ENCODE peak calls at places on chromosomes 13 and 19, in four cellular contexts. I is WTC11, F is HepG2, X is K562. U is an unnamed sample.

GRCh38 chr19:10991076-10991475 is 30.2 kb downstream of the SMARCA4 start:
- DNase-seq in X (no peak), I (no peak), F (no peak), U (no peak)

GRCh38 chr13:29487466-29488454 is 107.7 kb downstream of the SLC7A1 start:
- DNase-seq in F (peak; percentile 8), I (no peak), X (no peak), U (no peak)

GRCh38 chr13:46039421-46040036 is 13.0 kb downstream of the ZC3H13 start:
- DNase-seq in F (no peak), X (no peak), I (no peak), U (no peak)

GRCh38 chr13:66835040-66835628 is 395.0 kb downstream of the PCDH9 start:
- DNase-seq in X (peak; percentile 8), I (peak; percentile 11), F (peak; percentile 24), U (peak; percentile 100)

GRCh38 chr13:95296326-95296939 is 4.8 kb downstream of the ABCC4 start:
- DNase-seq in F (peak; percentile 56), X (no peak), I (peak; percentile 77), U (peak; percentile 39)

GRCh38 chr19:21498651-21499050 is 6.8 kb upstream of the ZNF429 start:
- DNase-seq in I (no peak), X (no peak), F (no peak), U (no peak)

GRCh38 chr13:32211788-32212187 is 103.4 kb downstream of the ZAR1L start:
- DNase-seq in I (no peak), X (no peak), F (no peak), U (no peak)

GRCh38 chr13:113273856-113274590 is 23.0 kb upstream of the LAMP1 start:
- DNase-seq in I (no peak), X (peak; percentile 23), F (no peak), U (no peak)

GRCh38 chr19:47778954-47779351 is 450 bp downstream of the SELENOW start:
- DNase-seq in F (no peak), I (no peak), X (no peak), U (no peak)

GRCh38 chr19:35040826-35041547 is 534 bp upstream of the HPN start:
- DNase-seq in X (peak; percentile 84), I (peak; percentile 81), F (peak; percentile 96), U (no peak)

GRCh38 chr19:18789883-18790565 is 1.1 kb downstream of the COMP start:
- DNase-seq in I (peak; percentile 76), X (peak; percentile 92), F (no peak), U (peak; percentile 72)

GRCh38 chr19:53872762-53873161 is 5.1 kb downstream of the MYADM start:
- DNase-seq in I (no peak), X (no peak), F (no peak), U (no peak)

GRCh38 chr19:53871448-53871847 is 3.8 kb downstream of the MYADM start:
- DNase-seq in F (no peak), X (no peak), I (no peak), U (no peak)

GRCh38 chr19:53868091-53868891 is 608 bp downstream of the MYADM start:
- DNase-seq in F (peak; percentile 47), I (peak; percentile 58), X (peak; percentile 50), U (no peak)

GRCh38 chr19:53868892-53869804 is 1.5 kb downstream of the MYADM start:
- DNase-seq in I (peak; percentile 85), X (peak; percentile 92), F (peak; percentile 82), U (peak; percentile 77)

GRCh38 chr19:53870485-53870844 is 2.8 kb downstream of the MYADM start:
- DNase-seq in F (no peak), I (no peak), X (no peak), U (no peak)
- TF ChIP-seq SP1 in F (no peak), I (no peak), X (no peak), U (no peak)

DNA sequence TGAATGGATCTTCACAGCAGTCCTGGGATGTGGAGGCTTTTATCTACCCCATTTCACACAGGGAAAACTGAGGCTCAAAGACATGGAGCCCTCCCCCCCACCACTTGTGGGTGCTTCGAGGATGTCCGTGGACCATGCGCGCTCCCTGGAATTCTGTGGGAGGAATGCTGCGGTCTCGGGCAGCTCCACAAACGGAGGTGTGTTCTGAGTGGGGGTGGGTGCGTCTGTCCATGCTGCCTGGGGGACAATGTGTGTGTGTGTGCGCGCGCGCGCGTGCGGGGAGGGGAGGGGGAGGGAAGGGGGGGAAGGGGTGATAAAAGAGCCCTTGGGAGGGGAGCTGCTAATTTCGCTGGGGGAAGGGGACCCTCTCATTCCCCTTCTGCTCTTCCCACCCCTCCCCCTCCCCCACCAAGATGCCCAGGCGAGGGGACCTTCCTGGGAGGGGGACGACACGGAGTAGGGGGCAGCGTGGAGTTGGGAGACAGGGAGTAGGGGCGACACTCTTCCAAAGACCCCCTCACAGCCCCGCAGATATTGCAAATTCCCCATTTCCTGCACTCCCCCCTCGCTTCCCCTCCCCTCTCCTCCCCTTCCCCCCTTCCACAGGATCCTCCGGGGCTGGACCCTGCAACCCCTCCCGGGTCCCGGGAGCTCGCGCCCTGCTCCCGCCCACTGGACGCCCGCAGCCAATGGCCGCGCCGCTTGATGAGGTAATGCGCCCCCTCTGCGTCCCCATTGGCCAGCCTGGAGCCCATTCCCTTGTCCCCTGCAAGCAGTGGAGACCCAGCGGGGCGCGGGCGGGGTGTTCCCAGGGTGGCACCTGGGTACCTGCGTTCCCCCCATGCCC is 18.9 kb upstream of the ZNRF4 start:
- DNase-seq in X (peak; percentile 99), F (no peak), I (peak; percentile 93), U (peak; percentile 99)
- TF ChIP-seq ELF4 in X (no peak), F (no peak), I (no peak), U (no peak)

GRCh38 chr19:49129238-49129583 is 9.9 kb downstream of the PPFIA3 start:
- DNase-seq in F (no peak), I (peak; percentile 74), X (peak; percentile 80), U (no peak)
- TF ChIP-seq SP1 in F (no peak), I (no peak), X (peak; percentile 69), U (no peak)

GRCh38 chr13:26678330-26678729 is 82.3 kb downstream of the GPR12 start:
- DNase-seq in F (no peak), X (no peak), I (no peak), U (no peak)

GRCh38 chr13:26679411-26679810 is 81.2 kb downstream of the GPR12 start:
- DNase-seq in I (no peak), X (no peak), F (no peak), U (no peak)

GRCh38 chr13:26681036-26681435 is 79.5 kb downstream of the GPR12 start:
- DNase-seq in I (no peak), F (no peak), X (no peak), U (no peak)

GRCh38 chr13:26679945-26680516 is 80.6 kb downstream of the GPR12 start:
- DNase-seq in F (no peak), X (no peak), I (peak; percentile 38), U (no peak)

DNA sequence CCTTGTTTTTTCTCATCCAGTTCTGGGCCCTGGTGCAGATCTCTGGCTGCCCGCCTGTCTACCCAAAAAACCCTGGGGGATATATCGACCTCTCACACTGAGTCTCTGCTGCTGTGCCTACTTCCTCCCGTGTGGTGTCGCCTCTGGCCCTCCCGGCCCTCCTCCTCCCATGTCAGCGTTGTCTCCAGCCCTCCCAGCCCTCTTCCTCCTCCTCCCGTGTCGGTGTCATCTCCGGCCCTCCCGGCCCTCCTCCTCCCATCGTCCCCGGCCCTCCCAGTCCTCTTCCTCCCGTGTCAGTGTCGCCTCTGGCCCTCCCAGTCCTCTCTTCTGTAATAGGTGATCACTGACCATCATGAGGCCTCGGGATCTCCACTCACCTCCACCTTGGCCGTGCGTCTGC is 81.8 kb downstream of the GPR12 start:
- DNase-seq in F (no peak), X (no peak), I (peak; percentile 20), U (no peak)
- TF ChIP-seq ELF4 in F (no peak), X (no peak), I (no peak), U (no peak)

GRCh38 chr13:42996584-42996983 is 4.5 kb upstream of the EPSTI1 start:
- DNase-seq in I (no peak), X (no peak), F (peak; percentile 9), U (no peak)
- TF ChIP-seq SP1 in I (no peak), X (no peak), F (no peak), U (no peak)

DNA sequence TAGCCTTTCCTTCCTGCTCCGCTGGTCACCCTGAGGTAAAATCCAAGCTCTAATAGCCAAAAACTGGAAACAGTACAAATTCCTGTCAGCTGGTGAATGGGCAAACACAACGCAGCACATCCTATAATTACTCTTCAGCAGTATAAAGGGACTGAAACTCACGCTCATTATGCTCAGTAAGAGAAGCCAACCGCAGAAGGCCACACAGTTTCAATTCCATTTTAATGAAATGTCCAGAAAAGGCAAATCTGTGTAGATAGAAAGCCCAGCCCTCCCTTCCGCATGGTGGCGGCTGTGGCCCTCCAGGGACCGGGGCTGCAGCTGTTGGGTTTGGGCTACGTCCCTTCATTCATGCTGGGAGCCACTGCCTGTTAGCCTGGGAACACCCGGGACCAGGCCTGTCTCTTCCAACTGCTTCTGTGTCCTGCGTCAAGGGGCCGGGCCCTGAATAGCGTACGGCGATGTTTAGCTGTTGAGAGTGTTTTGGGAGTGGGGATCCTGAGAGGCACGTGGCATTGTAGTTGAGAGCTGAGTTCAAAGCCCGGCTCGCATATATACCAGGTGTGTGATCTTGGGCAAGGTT is 23.5 kb downstream of the NKPD1 start:
- DNase-seq in I (no peak), X (no peak), F (no peak), U (no peak)
- TF ChIP-seq ELF4 in I (no peak), X (no peak), F (no peak), U (no peak)

GRCh38 chr13:26498524-26499208 is 58.8 kb upstream of the WASF3 start:
- DNase-seq in F (no peak), X (no peak), I (no peak), U (no peak)
- TF ChIP-seq SP1 in F (no peak), X (no peak), I (no peak), U (no peak)

U was measured in HEK293T.